ENCODE peak calls at places on chromosomes 6 and 20, in four cellular contexts. P, I, J and B are unnamed samples.

GRCh38 chr6:32432050-32432450 is 7.6 kb upstream of the HLA-DRA start:
- DNase-seq in P (no peak), I (no peak), J (peak), B (no peak)

GRCh38 chr6:80605165-80605989 is 498.9 kb downstream of the BCKDHB start:
- DNase-seq in P (no peak), I (peak), J (peak), B (no peak)

GRCh38 chr6:15340775-15341174 is 94.9 kb downstream of the JARID2 start:
- DNase-seq in P (no peak), I (no peak), J (no peak), B (no peak)

GRCh38 chr6:31888281-31889258 is 8.9 kb downstream of the EHMT2 start:
- DNase-seq in P (no peak), I (peak), J (no peak), B (no peak)

GRCh38 chr20:48635791-48636267 is 192.0 kb downstream of the PREX1 start:
- DNase-seq in P (no peak), I (peak), J (no peak), B (peak)

GRCh38 chr20:40706977-40707582 is 18.0 kb upstream of the MAFB start:
- DNase-seq in P (no peak), I (no peak), J (no peak), B (no peak)

GRCh38 chr20:58708246-58708931 is 15.8 kb downstream of the NPEPL1 start:
- DNase-seq in P (peak), I (no peak), J (no peak), B (no peak)

GRCh38 chr6:159529820-159530405 is 163.1 kb downstream of the SOD2 start:
- DNase-seq in P (no peak), I (no peak), J (no peak), B (no peak)

GRCh38 chr20:63751471-63752271 is 12.1 kb downstream of the SLC2A4RG start:
- DNase-seq in P (no peak), I (no peak), J (no peak), B (peak)

GRCh38 chr6:87088076-87088475 is 6.8 kb downstream of the CGA start:
- DNase-seq in P (no peak), I (no peak), J (no peak), B (no peak)

GRCh38 chr6:150720774-150721233 is 121.1 kb downstream of the PLEKHG1 start:
- DNase-seq in P (no peak), I (no peak), J (no peak), B (peak)

GRCh38 chr6:150634641-150635292 is 35.1 kb downstream of the PLEKHG1 start:
- DNase-seq in P (no peak), I (no peak), J (no peak), B (no peak)

GRCh38 chr20:37571033-37571432 is 43.4 kb upstream of the BLCAP start:
- DNase-seq in P (no peak), I (no peak), J (no peak), B (no peak)

GRCh38 chr6:125213936-125214335 is 60.4 kb downstream of the TPD52L1 start:
- DNase-seq in P (no peak), I (no peak), J (no peak), B (no peak)

GRCh38 chr6:132011582-132011981 is 60.4 kb upstream of the CCN2 start:
- DNase-seq in P (no peak), I (no peak), J (peak), B (no peak)

GRCh38 chr6:167652701-167653095 is 174.0 kb upstream of the AFDN start:
- DNase-seq in P (no peak), I (no peak), J (no peak), B (no peak)

GRCh38 chr6:72216222-72217106 is 330.1 kb downstream of the RIMS1 start:
- DNase-seq in P (no peak), I (no peak), J (no peak), B (peak)

GRCh38 chr6:12137480-12137879 is 125.4 kb downstream of the HIVEP1 start:
- DNase-seq in P (peak), I (peak), J (peak), B (peak)

GRCh38 chr6:14754636-14755513 is 491.0 kb upstream of the JARID2 start:
- DNase-seq in P (no peak), I (no peak), J (no peak), B (no peak)

GRCh38 chr20:50363027-50363426 is 147.2 kb upstream of the PTPN1 start:
- DNase-seq in P (no peak), I (no peak), J (no peak), B (no peak)

GRCh38 chr20:53208110-53208908 is 236.2 kb downstream of the TSHZ2 start:
- DNase-seq in P (no peak), I (no peak), J (no peak), B (no peak)

GRCh38 chr20:53839423-53840176 is 230.8 kb downstream of the BCAS1 start:
- DNase-seq in P (peak), I (peak), J (no peak), B (no peak)

GRCh38 chr6:144119376-144119775 is 24.0 kb upstream of the SF3B5 start:
- DNase-seq in P (no peak), I (no peak), J (no peak), B (no peak)

GRCh38 chr6:150924808-150925654 is 59.5 kb downstream of the MTHFD1L start:
- DNase-seq in P (no peak), I (no peak), J (no peak), B (no peak)

GRCh38 chr6:16398587-16398986 is 160.2 kb downstream of the GMPR start:
- DNase-seq in P (no peak), I (no peak), J (no peak), B (no peak)

GRCh38 chr20:58986968-58987517 is 6.0 kb downstream of the NELFCD start:
- DNase-seq in P (no peak), I (no peak), J (no peak), B (no peak)

GRCh38 chr6:137589067-137589848 is 95.1 kb upstream of the OLIG3 start:
- DNase-seq in P (no peak), I (peak), J (no peak), B (peak)

GRCh38 chr20:3798908-3799248 is 2.8 kb downstream of the CDC25B start:
- DNase-seq in P (no peak), I (no peak), J (no peak), B (no peak)

GRCh38 chr6:116390571-116390970 is 19.8 kb downstream of the DSE start:
- DNase-seq in P (no peak), I (no peak), J (no peak), B (no peak)

GRCh38 chr6:20655317-20655716 is 121.1 kb downstream of the CDKAL1 start:
- DNase-seq in P (no peak), I (no peak), J (no peak), B (no peak)

GRCh38 chr20:45406260-45407066 is 1.6 kb upstream of the DBNDD2 start:
- DNase-seq in P (peak), I (peak), J (no peak), B (peak)

GRCh38 chr6:51866867-51867266 is 220.5 kb downstream of the PKHD1 start:
- DNase-seq in P (no peak), I (no peak), J (no peak), B (no peak)

GRCh38 chr6:136510782-136511181 is 39.4 kb downstream of the MAP7 start:
- DNase-seq in P (no peak), I (no peak), J (no peak), B (no peak)

GRCh38 chr6:151148111-151148510 is 91.7 kb upstream of the AKAP12 start:
- DNase-seq in P (no peak), I (no peak), J (no peak), B (peak)

GRCh38 chr6:41462980-41463930 is 82.9 kb upstream of the FOXP4 start:
- DNase-seq in P (peak), I (peak), J (no peak), B (peak)

GRCh38 chr20:20624914-20625313 is 87.5 kb downstream of the RALGAPA2 start:
- DNase-seq in P (no peak), I (no peak), J (no peak), B (no peak)

GRCh38 chr6:102619585-102619984 is 1226.1 kb downstream of the GRIK2 start:
- DNase-seq in P (no peak), I (peak), J (no peak), B (no peak)

GRCh38 chr6:68778356-68779020 is 143.4 kb downstream of the ADGRB3 start:
- DNase-seq in P (no peak), I (peak), J (peak), B (no peak)

GRCh38 chr6:37174196-37174514 is 4.2 kb downstream of the PIM1 start:
- DNase-seq in P (no peak), I (no peak), J (no peak), B (no peak)
- H3K4me3 ChIP-seq in P (no peak), I (no peak), J (no peak), B (no peak)

DNA sequence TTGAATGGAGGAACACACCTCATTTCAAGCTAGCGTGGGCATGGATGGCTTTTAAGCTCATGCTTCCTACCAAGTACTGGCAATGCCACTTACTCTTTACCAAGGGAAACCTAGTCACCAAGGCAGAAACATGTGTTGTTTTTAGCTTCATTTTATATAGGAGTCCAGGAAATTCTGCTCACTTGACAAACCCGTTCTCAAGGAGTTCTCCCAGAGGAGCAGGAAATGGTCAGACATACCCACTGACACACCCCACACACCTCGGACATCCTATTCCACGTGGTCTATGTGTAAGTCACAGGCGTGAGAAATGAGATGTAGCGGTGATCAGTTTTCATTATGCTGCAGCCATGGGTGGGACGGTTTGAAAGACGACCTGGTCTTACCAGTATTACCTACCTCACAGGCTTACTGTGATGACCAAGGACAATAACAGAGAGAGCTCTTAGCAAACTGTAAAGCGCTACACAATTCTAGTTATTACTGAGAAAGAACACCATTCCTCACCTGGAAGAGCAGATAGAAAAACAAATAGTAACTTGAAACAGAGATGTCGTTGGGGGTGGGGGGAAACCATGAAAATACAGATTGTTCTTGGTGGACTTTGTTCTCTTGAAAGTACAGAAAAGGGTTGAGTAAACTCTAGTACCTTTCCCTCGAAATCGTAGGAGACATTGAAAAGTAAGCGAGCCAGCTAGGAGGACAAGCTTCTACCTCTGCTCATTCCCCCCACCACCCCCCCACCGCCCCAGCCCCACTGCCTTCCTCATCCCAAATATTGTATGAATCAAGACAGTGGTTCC is 1.7 kb downstream of the CNKSR3 start:
- DNase-seq in P (no peak), I (no peak), J (no peak), B (no peak)
- H3K4me3 ChIP-seq in P (peak), I (peak), J (peak), B (no peak)

GRCh38 chr20:57618766-57619052 is 1.5 kb downstream of the ZBP1 start:
- DNase-seq in P (peak), I (no peak), J (no peak), B (no peak)
- H3K4me3 ChIP-seq in P (no peak), I (no peak), J (no peak), B (no peak)

DNA sequence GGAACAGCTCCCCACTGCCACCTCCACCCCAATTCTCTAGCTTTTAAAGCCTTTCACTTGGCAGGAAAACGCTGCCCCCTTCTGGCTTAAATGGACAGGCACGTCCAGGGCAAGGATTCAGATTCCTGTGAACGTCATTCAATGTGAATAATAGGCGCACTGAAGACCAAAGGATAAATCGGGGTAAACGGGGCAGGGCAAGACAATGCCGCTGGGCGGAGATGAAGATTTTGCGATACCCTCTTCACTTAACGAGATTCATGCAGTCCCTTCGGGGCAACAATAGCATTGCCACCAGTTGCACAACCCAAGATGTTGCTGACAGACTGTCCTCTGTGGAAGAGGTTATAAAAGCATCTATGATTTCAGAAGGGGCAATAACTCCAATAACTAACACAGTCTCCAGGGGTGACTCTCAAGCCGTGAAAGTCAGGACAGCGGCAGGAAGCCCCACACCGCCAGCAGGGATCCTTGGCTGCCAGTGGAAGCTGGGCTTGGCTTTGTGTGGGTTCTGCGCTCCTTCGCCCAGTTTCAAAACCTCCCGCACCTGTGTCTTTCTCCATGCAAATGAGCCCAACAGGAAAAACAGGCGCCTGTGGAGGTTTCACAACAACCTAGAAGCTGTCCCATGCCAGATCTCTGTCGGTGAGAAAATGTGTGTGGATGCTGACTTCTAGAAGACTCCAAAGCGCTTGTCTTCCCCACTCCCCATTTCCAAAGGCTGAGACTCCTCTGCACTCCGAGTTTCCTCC is 291.8 kb downstream of the BMP7 start:
- DNase-seq in P (no peak), I (peak), J (no peak), B (peak)
- H3K4me3 ChIP-seq in P (no peak), I (no peak), J (no peak), B (no peak)

DNA sequence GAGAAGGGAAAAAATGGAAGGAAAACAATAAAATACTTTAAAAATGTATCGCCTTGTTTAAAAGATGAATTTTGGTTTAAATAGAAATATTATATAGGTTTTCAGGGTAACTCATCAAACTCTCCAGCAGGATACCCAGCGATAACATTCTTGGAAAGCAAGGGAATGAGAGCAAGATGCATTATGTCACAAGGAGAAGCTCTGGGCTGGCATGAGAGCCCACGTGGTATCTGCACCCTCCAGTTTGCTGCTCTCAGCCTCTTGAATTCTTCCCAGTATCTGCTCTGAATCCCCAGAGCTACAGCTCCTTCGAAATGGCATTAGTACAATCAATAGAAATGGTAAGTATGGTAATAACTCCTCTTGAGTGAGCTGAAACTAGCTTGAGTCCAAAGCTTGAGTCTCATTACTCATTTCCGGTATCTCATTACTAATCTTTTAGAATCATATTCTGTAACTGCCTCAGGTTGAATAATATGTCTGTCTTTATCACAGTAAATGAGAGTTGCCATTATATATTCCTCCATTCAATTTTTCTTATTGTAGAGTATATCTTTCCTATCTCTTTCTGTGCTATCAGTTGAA is 4.9 kb upstream of the TMEM242 start:
- DNase-seq in P (no peak), I (no peak), J (peak), B (no peak)
- H3K4me3 ChIP-seq in P (no peak), I (no peak), J (peak), B (no peak)

GRCh38 chr6:140537834-140538680 is 1163.6 kb upstream of the CITED2 start:
- DNase-seq in P (no peak), I (no peak), J (no peak), B (peak)
- H3K4me3 ChIP-seq in P (no peak), I (no peak), J (peak), B (no peak)

GRCh38 chr6:26232306-26232949 is 132.6 kb upstream of the BTN3A2 start:
- DNase-seq in P (no peak), I (no peak), J (no peak), B (no peak)
- H3K4me3 ChIP-seq in P (no peak), I (no peak), J (no peak), B (no peak)

GRCh38 chr6:47083586-47084047 is 41.5 kb upstream of the ADGRF1 start:
- DNase-seq in P (peak), I (no peak), J (no peak), B (peak)
- H3K4me3 ChIP-seq in P (no peak), I (no peak), J (no peak), B (no peak)

GRCh38 chr20:46683068-46683477 is 6.2 kb downstream of the TP53RK start:
- DNase-seq in P (no peak), I (peak), J (no peak), B (no peak)
- H3K4me3 ChIP-seq in P (no peak), I (no peak), J (no peak), B (no peak)

DNA sequence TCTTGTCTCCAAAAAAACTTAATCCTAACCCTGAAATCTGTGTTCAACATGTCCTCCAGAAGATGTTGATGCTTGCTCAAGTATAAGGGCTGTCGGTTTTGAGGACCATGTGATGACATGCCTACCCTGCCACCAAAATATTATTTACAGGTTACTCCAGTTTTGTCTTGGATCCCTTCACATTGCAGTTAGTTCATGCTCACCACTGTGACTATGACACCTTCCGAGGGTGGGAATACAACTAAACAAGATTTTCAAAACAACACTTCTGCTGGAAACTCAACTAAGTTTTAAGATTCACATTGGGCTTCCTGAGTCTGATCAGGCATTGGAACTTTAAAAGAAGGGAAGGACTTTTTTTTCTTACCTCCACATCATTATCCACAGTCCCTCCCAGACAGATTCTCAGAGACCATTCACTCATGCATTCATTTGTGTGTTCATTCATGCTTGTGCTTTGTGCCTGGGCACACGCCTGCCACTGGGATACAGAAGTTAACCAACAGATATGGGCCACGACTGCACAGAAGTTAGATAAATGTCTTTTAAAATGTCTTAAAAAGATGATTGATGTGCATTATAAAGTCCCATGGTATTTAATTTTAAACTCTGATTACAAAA is 118.7 kb upstream of the GJE1 start:
- DNase-seq in P (no peak), I (no peak), J (no peak), B (no peak)
- H3K4me3 ChIP-seq in P (no peak), I (no peak), J (no peak), B (no peak)